ENCODE peak calls at places on chromosomes 12 and 14, in five cellular contexts. W is A673; N is CD8-positive, alpha-beta T cell; H is psoas muscle; I is lung. J is an unnamed sample. For H3K9me3 and H3K4me1, the result is how much of the 10 kb centered on the place peaks cover.

GRCh38 chr12:117236456-117237001 is 46.3 kb upstream of the FBXO21 start:
- DNase-seq in W (peak), I (peak), N (peak), H (peak), J (peak)

GRCh38 chr14:69963966-69964365 is 84.8 kb downstream of the SMOC1 start:
- DNase-seq in W (no peak), N (no peak), I (no peak), H (no peak), J (no peak)

GRCh38 chr14:25518347-25518746 is 468.4 kb upstream of the STXBP6 start:
- DNase-seq in H (no peak), N (no peak), W (no peak), I (no peak), J (no peak)

GRCh38 chr12:58967551-58967950 is 47.2 kb upstream of the LRIG3 start:
- DNase-seq in H (no peak), I (no peak), W (no peak), N (no peak), J (no peak)

GRCh38 chr14:100675664-100676063 is 51.0 kb upstream of the DLK1 start:
- DNase-seq in I (no peak), H (no peak), W (no peak), N (no peak), J (no peak)

GRCh38 chr12:3560295-3560620 is 69.3 kb downstream of the PRMT8 start:
- DNase-seq in W (no peak), N (no peak), I (no peak), H (no peak), J (no peak)

GRCh38 chr12:108129017-108129812 is at the start of gene WSCD2:
- DNase-seq in I (no peak), N (no peak), H (peak), W (peak), J (peak)

GRCh38 chr14:68502196-68502595 is 290.7 kb downstream of the ZFP36L1 start:
- DNase-seq in I (no peak), W (no peak), H (no peak), N (no peak), J (no peak)

GRCh38 chr14:68983210-68983609 is 4.1 kb upstream of the ACTN1 start:
- DNase-seq in W (no peak), I (no peak), H (no peak), N (no peak), J (no peak)

GRCh38 chr12:52789637-52790426 is 6.1 kb downstream of the KRT3 start:
- DNase-seq in W (no peak), I (no peak), H (no peak), N (no peak), J (no peak)

GRCh38 chr12:110314308-110314707 is 33.3 kb downstream of the ATP2A2 start:
- DNase-seq in N (no peak), H (no peak), W (peak), I (no peak), J (no peak)

GRCh38 chr12:132544173-132544468 is 54.2 kb downstream of the FBRSL1 start:
- DNase-seq in H (no peak), N (no peak), I (no peak), W (no peak), J (no peak)

GRCh38 chr12:115572440-115572839 is 705.1 kb downstream of the MED13L start:
- DNase-seq in H (no peak), W (no peak), I (no peak), N (no peak), J (no peak)

GRCh38 chr14:93132472-93133065 is 16.8 kb upstream of the ITPK1 start:
- DNase-seq in N (no peak), H (no peak), W (no peak), I (no peak), J (peak)

GRCh38 chr14:72907886-72908285 is 14.0 kb upstream of the DPF3 start:
- DNase-seq in I (no peak), W (peak), H (no peak), N (no peak), J (no peak)

GRCh38 chr12:129185855-129186254 is 332.6 kb downstream of the GLT1D1 start:
- DNase-seq in H (no peak), W (no peak), N (no peak), I (no peak), J (no peak)

GRCh38 chr12:121245951-121246350 is 36.0 kb downstream of the P2RX4 start:
- DNase-seq in I (no peak), N (no peak), W (no peak), H (no peak), J (no peak)

GRCh38 chr14:104266643-104267575 is 128.5 kb downstream of the KIF26A start:
- DNase-seq in H (no peak), N (no peak), W (no peak), I (no peak), J (peak)

GRCh38 chr12:131105736-131106356 is 152.1 kb downstream of the ADGRD1 start:
- DNase-seq in H (no peak), W (no peak), N (no peak), I (no peak), J (no peak)

GRCh38 chr14:103281496-103282231 is 52.4 kb upstream of the EIF5 start:
- DNase-seq in W (peak), N (no peak), H (peak), I (no peak), J (peak)

GRCh38 chr12:66119229-66119869 is 11.2 kb downstream of the LLPH start:
- DNase-seq in H (no peak), I (no peak), N (no peak), W (no peak), J (no peak)

GRCh38 chr14:51442513-51443175 is 202.6 kb downstream of the TMX1 start:
- DNase-seq in W (no peak), I (no peak), H (no peak), N (no peak), J (no peak)

GRCh38 chr12:94073441-94074051 is 74.8 kb upstream of the PLXNC1 start:
- DNase-seq in I (no peak), N (no peak), H (peak), W (no peak), J (no peak)

GRCh38 chr14:72451081-72451972 is 442.6 kb downstream of the DPF3 start:
- DNase-seq in N (peak), H (no peak), W (peak), I (no peak), J (peak)

GRCh38 chr12:3600039-3600720 is 109.2 kb downstream of the PRMT8 start:
- DNase-seq in H (no peak), I (no peak), W (no peak), N (no peak), J (no peak)

GRCh38 chr12:45458238-45458637 is 242.3 kb downstream of the ANO6 start:
- DNase-seq in H (no peak), I (no peak), W (no peak), N (no peak), J (no peak)

GRCh38 chr12:53200458-53201169 is 6.4 kb downstream of the ITGB7 start:
- DNase-seq in W (no peak), I (no peak), N (no peak), H (no peak), J (no peak)

GRCh38 chr14:55329999-55330710 is 58.9 kb downstream of the FBXO34 start:
- DNase-seq in N (no peak), I (no peak), H (no peak), W (no peak), J (no peak)

GRCh38 chr12:119423285-119423684 is 88.8 kb downstream of the CCDC60 start:
- DNase-seq in I (no peak), N (no peak), H (no peak), W (peak), J (peak)

GRCh38 chr14:70822706-70823185 is 13.4 kb upstream of the MAP3K9 start:
- DNase-seq in W (no peak), N (no peak), H (no peak), I (no peak), J (peak)

GRCh38 chr14:34742509-34743115 is 28.2 kb upstream of the CFL2 start:
- DNase-seq in N (no peak), W (no peak), H (no peak), I (peak), J (no peak)

GRCh38 chr12:121036810-121037326 is 2.2 kb downstream of the OASL start:
- DNase-seq in N (no peak), W (peak), H (no peak), I (no peak), J (no peak)

GRCh38 chr12:24227550-24227949 is 278.1 kb upstream of the SOX5 start:
- DNase-seq in W (no peak), H (no peak), I (no peak), N (no peak), J (no peak)

GRCh38 chr12:23210573-23210972 is 585.6 kb downstream of the ETNK1 start:
- DNase-seq in N (no peak), I (no peak), W (no peak), H (no peak), J (no peak)

GRCh38 chr12:108854453-108855283 is 2.7 kb downstream of the SSH1 start:
- DNase-seq in H (peak), I (no peak), W (no peak), N (no peak), J (no peak)

GRCh38 chr12:117570608-117571007 is 209.2 kb upstream of the NOS1 start:
- DNase-seq in W (no peak), I (no peak), N (no peak), H (no peak), J (no peak)

DNA sequence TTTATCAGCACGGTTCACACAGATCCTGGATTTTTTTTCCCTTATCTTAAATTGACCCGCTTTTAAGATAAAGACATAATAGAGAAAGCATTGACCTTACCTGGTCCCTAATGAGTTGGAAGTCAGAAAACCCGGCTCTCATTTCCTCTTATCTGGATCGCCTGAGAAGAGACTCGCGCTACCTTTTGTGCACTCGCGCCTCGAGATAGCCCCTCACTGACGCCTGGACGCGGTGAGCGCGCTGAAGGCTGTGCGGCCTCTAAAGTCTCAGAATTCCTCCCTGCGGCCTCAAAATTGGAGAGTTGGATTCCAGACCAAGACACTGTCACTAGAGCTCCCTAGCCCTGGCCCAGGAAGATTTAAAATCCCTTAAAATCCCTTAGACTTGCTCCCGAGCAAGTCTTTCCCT is 7.0 kb downstream of the NKX2-1 start:
- DNase-seq in N (no peak), H (no peak), I (no peak), W (no peak), J (no peak)
- H3K9me3 ChIP-seq in N (under half), H (under half), I (under half), W (under half), J (under half)

GRCh38 chr12:64621257-64621942 is 11.1 kb downstream of the RASSF3 start:
- DNase-seq in W (no peak), I (no peak), N (no peak), H (no peak), J (no peak)
- H3K4me1 ChIP-seq in W (under half), I (under half), N (half or more), H (under half), J (under half)

GRCh38 chr14:77012193-77012592 is 16.3 kb downstream of the IRF2BPL start:
- DNase-seq in H (no peak), I (no peak), N (no peak), W (no peak), J (no peak)

GRCh38 chr14:77014004-77014604 is 14.4 kb downstream of the IRF2BPL start:
- DNase-seq in I (no peak), H (no peak), N (no peak), W (no peak), J (peak)

GRCh38 chr14:77011226-77011762 is 17.2 kb downstream of the IRF2BPL start:
- DNase-seq in N (no peak), I (no peak), W (no peak), H (no peak), J (no peak)

GRCh38 chr14:77018785-77019184 is 9.7 kb downstream of the IRF2BPL start:
- DNase-seq in N (no peak), W (no peak), H (no peak), I (no peak), J (no peak)

GRCh38 chr14:77014734-77015133 is 13.8 kb downstream of the IRF2BPL start:
- DNase-seq in W (no peak), I (no peak), H (no peak), N (no peak), J (no peak)
- H3K4me3 ChIP-seq in W (no peak), I (no peak), H (no peak), N (no peak), J (no peak)

DNA sequence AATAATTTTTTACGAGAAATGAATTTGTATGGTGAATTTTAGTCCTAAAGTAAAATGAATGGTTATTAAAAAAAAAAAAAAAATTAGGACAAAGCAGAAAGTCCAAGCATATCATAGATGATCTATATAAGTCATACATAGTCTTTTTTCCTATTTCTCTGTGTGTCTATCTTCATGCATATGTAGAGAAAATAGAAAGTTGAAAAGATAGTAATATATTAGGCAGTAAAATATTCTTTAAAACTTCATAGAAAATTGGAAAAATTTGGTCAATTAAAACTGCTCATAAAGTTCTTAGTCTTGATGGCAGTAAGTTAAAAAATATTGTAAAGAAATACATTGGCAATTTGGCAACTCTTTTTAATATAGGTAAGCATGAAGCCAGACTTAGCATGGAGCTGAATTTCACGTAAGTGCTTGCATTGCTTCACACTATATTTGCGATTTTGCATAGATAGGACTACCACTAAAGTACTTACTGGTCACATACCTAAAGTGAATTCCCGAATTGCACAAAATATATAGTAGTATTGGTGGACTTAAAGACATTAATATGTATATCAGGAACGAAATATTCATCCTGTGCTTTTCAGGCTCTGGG is 303.8 kb downstream of the IPO8 start:
- DNase-seq in I (no peak), H (no peak), W (no peak), N (no peak), J (no peak)
- H3K9me3 ChIP-seq in I (under half), H (under half), W (under half), N (under half), J (under half)

GRCh38 chr12:11797317-11797913 is 147.9 kb downstream of the ETV6 start:
- DNase-seq in N (no peak), I (no peak), W (no peak), H (no peak), J (no peak)

GRCh38 chr12:11801643-11802042 is 152.2 kb downstream of the ETV6 start:
- DNase-seq in H (no peak), N (no peak), W (peak), I (no peak), J (no peak)

GRCh38 chr12:11795910-11796459 is 146.5 kb downstream of the ETV6 start:
- DNase-seq in W (no peak), N (no peak), I (no peak), H (no peak), J (no peak)

GRCh38 chr12:11797993-11798720 is 148.7 kb downstream of the ETV6 start:
- DNase-seq in N (no peak), I (no peak), H (no peak), W (no peak), J (no peak)

GRCh38 chr12:11798856-11799530 is 149.5 kb downstream of the ETV6 start:
- DNase-seq in N (no peak), I (no peak), W (peak), H (no peak), J (no peak)
- H3K4me1 ChIP-seq in N (under half), I (under half), W (under half), H (under half), J (under half)